ENCODE peak calls at places on chromosomes 16 and 17, in ten cellular contexts. One of them, this sample, is unnamed.

GRCh38 chr17:5705081-5705875 is 121.0 kb upstream of the NLRP1 start:
- DNase-seq in endodermal cell: peak
- DNase-seq in cardiac muscle cell: peak
- DNase-seq in HAP-1: no peak
- DNase-seq in lower lobe of right lung: no peak
- DNase-seq in H7: peak
- DNase-seq in LNCaP clone FGC: no peak
- DNase-seq in thoracic aorta: no peak
- DNase-seq in breast epithelium: no peak
- DNase-seq in psoas muscle: no peak
- DNase-seq in this sample: no peak

GRCh38 chr16:8511464-8511863 is 78.8 kb downstream of the TMEM114 start:
- DNase-seq in endodermal cell: no peak
- DNase-seq in cardiac muscle cell: no peak
- DNase-seq in HAP-1: no peak
- DNase-seq in lower lobe of right lung: no peak
- DNase-seq in H7: no peak
- DNase-seq in LNCaP clone FGC: no peak
- DNase-seq in thoracic aorta: no peak
- DNase-seq in breast epithelium: no peak
- DNase-seq in psoas muscle: no peak
- DNase-seq in this sample: no peak

GRCh38 chr16:22665048-22665797 is 148.7 kb upstream of the HS3ST2 start:
- DNase-seq in endodermal cell: peak
- DNase-seq in cardiac muscle cell: no peak
- DNase-seq in HAP-1: no peak
- DNase-seq in lower lobe of right lung: no peak
- DNase-seq in H7: no peak
- DNase-seq in LNCaP clone FGC: peak
- DNase-seq in thoracic aorta: no peak
- DNase-seq in breast epithelium: no peak
- DNase-seq in psoas muscle: no peak
- DNase-seq in this sample: no peak

GRCh38 chr16:84813141-84813933 is 6.4 kb upstream of the CRISPLD2 start:
- DNase-seq in endodermal cell: no peak
- DNase-seq in cardiac muscle cell: no peak
- DNase-seq in HAP-1: no peak
- DNase-seq in lower lobe of right lung: no peak
- DNase-seq in H7: no peak
- DNase-seq in LNCaP clone FGC: no peak
- DNase-seq in thoracic aorta: no peak
- DNase-seq in breast epithelium: no peak
- DNase-seq in psoas muscle: no peak
- DNase-seq in this sample: no peak

GRCh38 chr17:79023886-79024771 is at the start of gene C1QTNF1:
- DNase-seq in endodermal cell: peak
- DNase-seq in cardiac muscle cell: peak
- DNase-seq in HAP-1: peak
- DNase-seq in lower lobe of right lung: peak
- DNase-seq in H7: peak
- DNase-seq in LNCaP clone FGC: no peak
- DNase-seq in thoracic aorta: no peak
- DNase-seq in breast epithelium: peak
- DNase-seq in psoas muscle: peak
- DNase-seq in this sample: peak

GRCh38 chr17:36869856-36870617 is 67.2 kb upstream of the LHX1 start:
- DNase-seq in endodermal cell: peak
- DNase-seq in cardiac muscle cell: peak
- DNase-seq in HAP-1: no peak
- DNase-seq in lower lobe of right lung: no peak
- DNase-seq in H7: peak
- DNase-seq in LNCaP clone FGC: no peak
- DNase-seq in thoracic aorta: no peak
- DNase-seq in breast epithelium: no peak
- DNase-seq in psoas muscle: no peak
- DNase-seq in this sample: no peak

GRCh38 chr16:24610421-24610765 is 71.0 kb downstream of the RBBP6 start:
- DNase-seq in endodermal cell: peak
- DNase-seq in cardiac muscle cell: peak
- DNase-seq in HAP-1: no peak
- DNase-seq in lower lobe of right lung: no peak
- DNase-seq in H7: peak
- DNase-seq in LNCaP clone FGC: no peak
- DNase-seq in thoracic aorta: no peak
- DNase-seq in breast epithelium: no peak
- DNase-seq in psoas muscle: peak
- DNase-seq in this sample: peak

GRCh38 chr17:17812211-17813054 is 24.4 kb downstream of the SREBF1 start:
- DNase-seq in endodermal cell: peak
- DNase-seq in cardiac muscle cell: peak
- DNase-seq in HAP-1: peak
- DNase-seq in lower lobe of right lung: peak
- DNase-seq in H7: peak
- DNase-seq in LNCaP clone FGC: no peak
- DNase-seq in thoracic aorta: no peak
- DNase-seq in breast epithelium: peak
- DNase-seq in psoas muscle: peak
- DNase-seq in this sample: peak

GRCh38 chr17:8326591-8327583 is 12.8 kb upstream of the ODF4 start:
- DNase-seq in endodermal cell: peak
- DNase-seq in cardiac muscle cell: peak
- DNase-seq in HAP-1: no peak
- DNase-seq in lower lobe of right lung: no peak
- DNase-seq in H7: peak
- DNase-seq in LNCaP clone FGC: no peak
- DNase-seq in thoracic aorta: no peak
- DNase-seq in breast epithelium: no peak
- DNase-seq in psoas muscle: peak
- DNase-seq in this sample: peak

GRCh38 chr17:42287305-42288077 is 807 bp upstream of the STAT5A start:
- DNase-seq in endodermal cell: peak
- DNase-seq in cardiac muscle cell: peak
- DNase-seq in HAP-1: no peak
- DNase-seq in lower lobe of right lung: peak
- DNase-seq in H7: peak
- DNase-seq in LNCaP clone FGC: no peak
- DNase-seq in thoracic aorta: no peak
- DNase-seq in breast epithelium: no peak
- DNase-seq in psoas muscle: peak
- DNase-seq in this sample: peak

GRCh38 chr16:88789593-88789992 is 4.6 kb upstream of the PIEZO1 start:
- DNase-seq in endodermal cell: no peak
- DNase-seq in cardiac muscle cell: no peak
- DNase-seq in HAP-1: no peak
- DNase-seq in lower lobe of right lung: peak
- DNase-seq in H7: no peak
- DNase-seq in LNCaP clone FGC: no peak
- DNase-seq in thoracic aorta: no peak
- DNase-seq in breast epithelium: no peak
- DNase-seq in psoas muscle: no peak
- DNase-seq in this sample: no peak

DNA sequence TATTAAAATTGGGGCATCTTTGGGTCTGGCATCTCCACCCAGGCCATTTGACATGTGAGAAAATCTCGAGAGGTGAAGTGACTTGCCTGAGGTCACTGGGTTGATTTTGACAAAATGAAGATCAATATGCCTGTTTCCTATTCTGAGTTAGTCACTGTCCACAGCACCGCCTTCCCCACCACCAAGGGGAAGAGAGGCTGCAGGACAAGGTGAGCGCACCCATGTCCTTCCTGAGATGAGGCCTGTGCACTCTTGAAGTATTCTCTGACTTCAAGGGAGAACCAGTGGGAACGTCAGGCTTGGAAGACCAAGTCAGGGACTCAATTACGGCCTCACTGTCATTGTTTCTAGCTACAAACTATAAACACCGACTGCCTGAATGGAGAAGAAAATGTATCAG is 49.9 kb upstream of the WSB1 start:
- DNase-seq in endodermal cell: no peak
- DNase-seq in cardiac muscle cell: no peak
- DNase-seq in HAP-1: no peak
- DNase-seq in lower lobe of right lung: no peak
- DNase-seq in H7: no peak
- DNase-seq in LNCaP clone FGC: no peak
- DNase-seq in thoracic aorta: no peak
- DNase-seq in breast epithelium: no peak
- DNase-seq in psoas muscle: no peak
- DNase-seq in this sample: no peak
- H3K4me3 ChIP-seq in endodermal cell: no peak
- H3K4me3 ChIP-seq in cardiac muscle cell: no peak
- H3K4me3 ChIP-seq in HAP-1: no peak
- H3K4me3 ChIP-seq in lower lobe of right lung: no peak
- H3K4me3 ChIP-seq in H7: no peak
- H3K4me3 ChIP-seq in LNCaP clone FGC: no peak
- H3K4me3 ChIP-seq in thoracic aorta: peak
- H3K4me3 ChIP-seq in breast epithelium: peak
- H3K4me3 ChIP-seq in psoas muscle: no peak
- H3K4me3 ChIP-seq in this sample: no peak

GRCh38 chr16:10664720-10665126 is 30.0 kb downstream of the TEKT5 start:
- DNase-seq in endodermal cell: no peak
- DNase-seq in cardiac muscle cell: no peak
- DNase-seq in HAP-1: no peak
- DNase-seq in lower lobe of right lung: no peak
- DNase-seq in H7: no peak
- DNase-seq in LNCaP clone FGC: no peak
- DNase-seq in thoracic aorta: no peak
- DNase-seq in breast epithelium: no peak
- DNase-seq in psoas muscle: no peak
- DNase-seq in this sample: no peak
- H3K4me3 ChIP-seq in endodermal cell: no peak
- H3K4me3 ChIP-seq in cardiac muscle cell: no peak
- H3K4me3 ChIP-seq in HAP-1: no peak
- H3K4me3 ChIP-seq in lower lobe of right lung: no peak
- H3K4me3 ChIP-seq in H7: no peak
- H3K4me3 ChIP-seq in LNCaP clone FGC: no peak
- H3K4me3 ChIP-seq in thoracic aorta: no peak
- H3K4me3 ChIP-seq in breast epithelium: no peak
- H3K4me3 ChIP-seq in psoas muscle: no peak
- H3K4me3 ChIP-seq in this sample: no peak

GRCh38 chr17:74635418-74635817 is 11.9 kb upstream of the CD300E start:
- DNase-seq in endodermal cell: peak
- DNase-seq in cardiac muscle cell: no peak
- DNase-seq in HAP-1: no peak
- DNase-seq in lower lobe of right lung: no peak
- DNase-seq in H7: peak
- DNase-seq in LNCaP clone FGC: no peak
- DNase-seq in thoracic aorta: no peak
- DNase-seq in breast epithelium: no peak
- DNase-seq in psoas muscle: no peak
- DNase-seq in this sample: no peak
- H3K4me3 ChIP-seq in endodermal cell: no peak
- H3K4me3 ChIP-seq in cardiac muscle cell: no peak
- H3K4me3 ChIP-seq in HAP-1: no peak
- H3K4me3 ChIP-seq in lower lobe of right lung: no peak
- H3K4me3 ChIP-seq in H7: no peak
- H3K4me3 ChIP-seq in LNCaP clone FGC: no peak
- H3K4me3 ChIP-seq in thoracic aorta: no peak
- H3K4me3 ChIP-seq in breast epithelium: no peak
- H3K4me3 ChIP-seq in psoas muscle: no peak
- H3K4me3 ChIP-seq in this sample: no peak

GRCh38 chr16:50743575-50744225 is 1.8 kb downstream of the CYLD start:
- DNase-seq in endodermal cell: no peak
- DNase-seq in cardiac muscle cell: no peak
- DNase-seq in HAP-1: no peak
- DNase-seq in lower lobe of right lung: no peak
- DNase-seq in H7: no peak
- DNase-seq in LNCaP clone FGC: no peak
- DNase-seq in thoracic aorta: no peak
- DNase-seq in breast epithelium: no peak
- DNase-seq in psoas muscle: no peak
- DNase-seq in this sample: no peak
- H3K4me3 ChIP-seq in endodermal cell: no peak
- H3K4me3 ChIP-seq in cardiac muscle cell: no peak
- H3K4me3 ChIP-seq in HAP-1: no peak
- H3K4me3 ChIP-seq in lower lobe of right lung: peak
- H3K4me3 ChIP-seq in H7: no peak
- H3K4me3 ChIP-seq in LNCaP clone FGC: no peak
- H3K4me3 ChIP-seq in thoracic aorta: peak
- H3K4me3 ChIP-seq in breast epithelium: no peak
- H3K4me3 ChIP-seq in psoas muscle: peak
- H3K4me3 ChIP-seq in this sample: no peak

GRCh38 chr16:1308977-1309885 is at the start of gene UBE2I:
- DNase-seq in endodermal cell: peak
- DNase-seq in cardiac muscle cell: peak
- DNase-seq in HAP-1: peak
- DNase-seq in lower lobe of right lung: peak
- DNase-seq in H7: peak
- DNase-seq in LNCaP clone FGC: peak
- DNase-seq in thoracic aorta: peak
- DNase-seq in breast epithelium: peak
- DNase-seq in psoas muscle: peak
- DNase-seq in this sample: peak
- H3K4me3 ChIP-seq in endodermal cell: peak
- H3K4me3 ChIP-seq in cardiac muscle cell: peak
- H3K4me3 ChIP-seq in HAP-1: peak
- H3K4me3 ChIP-seq in lower lobe of right lung: peak
- H3K4me3 ChIP-seq in H7: peak
- H3K4me3 ChIP-seq in LNCaP clone FGC: peak
- H3K4me3 ChIP-seq in thoracic aorta: peak
- H3K4me3 ChIP-seq in breast epithelium: peak
- H3K4me3 ChIP-seq in psoas muscle: peak
- H3K4me3 ChIP-seq in this sample: peak

DNA sequence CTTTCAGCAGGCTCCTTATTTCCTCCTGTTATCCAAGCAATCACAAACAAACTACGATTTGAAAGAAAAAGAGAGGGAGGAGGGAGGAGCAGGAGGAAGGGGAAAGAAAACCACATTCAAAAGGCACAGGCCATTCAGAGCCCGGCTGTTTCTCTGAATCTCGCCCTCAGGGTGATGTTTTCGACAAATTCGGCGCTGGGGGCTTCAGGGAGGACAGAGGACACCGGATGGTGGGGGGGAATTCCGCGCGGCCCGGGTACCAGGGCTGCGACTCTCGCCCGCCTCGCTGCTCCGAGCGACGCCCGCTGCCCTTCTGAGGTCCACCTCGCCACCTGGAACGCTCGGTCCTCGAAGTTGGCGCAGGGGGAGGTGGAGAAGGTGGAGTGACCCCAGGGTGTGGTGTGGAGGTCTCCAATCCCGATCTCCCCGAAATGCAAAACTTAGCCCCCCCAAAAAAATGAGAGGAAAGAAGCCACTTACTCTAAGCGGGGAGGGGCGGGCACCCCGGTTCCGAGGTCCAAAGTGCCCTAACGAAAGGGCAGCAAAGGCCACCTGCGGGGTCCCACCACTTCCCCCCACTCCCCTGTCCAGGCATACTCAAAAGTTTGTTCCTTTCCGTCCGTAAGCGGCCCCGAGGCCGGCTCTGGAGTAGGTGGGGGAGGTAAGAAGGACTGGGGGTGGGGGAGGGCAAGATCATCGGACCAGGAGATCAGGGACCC is 1.2 kb downstream of the TOX3 start:
- DNase-seq in endodermal cell: peak
- DNase-seq in cardiac muscle cell: no peak
- DNase-seq in HAP-1: no peak
- DNase-seq in lower lobe of right lung: no peak
- DNase-seq in H7: peak
- DNase-seq in LNCaP clone FGC: no peak
- DNase-seq in thoracic aorta: no peak
- DNase-seq in breast epithelium: no peak
- DNase-seq in psoas muscle: no peak
- DNase-seq in this sample: peak
- H3K4me3 ChIP-seq in endodermal cell: peak
- H3K4me3 ChIP-seq in cardiac muscle cell: peak
- H3K4me3 ChIP-seq in HAP-1: peak
- H3K4me3 ChIP-seq in lower lobe of right lung: peak
- H3K4me3 ChIP-seq in H7: peak
- H3K4me3 ChIP-seq in LNCaP clone FGC: peak
- H3K4me3 ChIP-seq in thoracic aorta: peak
- H3K4me3 ChIP-seq in breast epithelium: peak
- H3K4me3 ChIP-seq in psoas muscle: peak
- H3K4me3 ChIP-seq in this sample: peak